ENCODE peak calls at places on chromosomes 16 and 17, in ten cellular contexts. S, D, W, G, Y, Z, I, X, U and C are unnamed samples.
A peak's percentile ranks its signal among the peaks of the same experiment; 100 is the strongest.

GRCh38 chr16:75506567-75506966 is 11.3 kb upstream of the CHST6 start:
- DNase-seq in X (no peak), Y (no peak), G (peak; percentile 92), U (peak; percentile 48), W (peak; percentile 45), I (no peak), Z (no peak), S (peak; percentile 79), D (peak; percentile 15), C (peak; percentile 96)

GRCh38 chr16:50309527-50310307 is 43.4 kb downstream of the ADCY7 start:
- DNase-seq in D (peak; percentile 65), X (peak; percentile 45), G (no peak), U (no peak), Y (no peak), W (no peak), I (no peak), S (peak; percentile 74), Z (no peak), C (peak; percentile 31)

GRCh38 chr16:53804467-53804866 is 100.5 kb downstream of the FTO start:
- DNase-seq in I (no peak), G (no peak), X (no peak), Z (no peak), U (no peak), Y (no peak), W (no peak), S (no peak), D (no peak), C (no peak)

GRCh38 chr17:80760501-80760900 is 215.9 kb downstream of the RPTOR start:
- DNase-seq in G (no peak), I (no peak), S (peak; percentile 63), X (no peak), D (no peak), Y (no peak), Z (no peak), U (peak; percentile 67), W (peak; percentile 42), C (peak; percentile 53)

GRCh38 chr17:35312790-35313711 is 60.4 kb downstream of the SLFN11 start:
- DNase-seq in G (peak; percentile 85), U (peak; percentile 22), Y (no peak), X (peak; percentile 68), S (no peak), I (peak; percentile 56), Z (peak; percentile 80), D (peak; percentile 74), W (peak; percentile 64), C (peak; percentile 77)

GRCh38 chr16:68265078-68265925 is 976 bp downstream of the SLC7A6 start:
- DNase-seq in G (peak; percentile 74), D (peak; percentile 81), I (no peak), Z (peak; percentile 55), S (no peak), U (peak; percentile 83), W (peak; percentile 42), Y (no peak), X (peak; percentile 85), C (peak; percentile 86)

GRCh38 chr17:2815781-2816185 is 19.5 kb downstream of the RAP1GAP2 start:
- DNase-seq in S (no peak), X (no peak), I (no peak), D (no peak), Y (no peak), U (no peak), G (no peak), W (peak; percentile 20), Z (no peak), C (no peak)

GRCh38 chr16:2774161-2774891 is 2.8 kb downstream of the ELOB start:
- DNase-seq in U (no peak), Z (no peak), S (no peak), D (no peak), Y (no peak), G (no peak), X (no peak), W (no peak), I (no peak), C (no peak)

GRCh38 chr16:66263973-66264310 is 102.5 kb upstream of the CDH5 start:
- DNase-seq in Y (no peak), X (no peak), U (no peak), G (no peak), Z (no peak), W (no peak), S (peak; percentile 54), D (no peak), I (no peak), C (no peak)

GRCh38 chr16:84143784-84144199 is 1.2 kb downstream of the HSDL1 start:
- DNase-seq in U (no peak), D (no peak), I (no peak), G (no peak), W (no peak), S (no peak), Z (no peak), X (no peak), Y (no peak), C (peak; percentile 25)

GRCh38 chr17:15744885-15745284 is 12.8 kb downstream of the TBC1D26 start:
- DNase-seq in W (no peak), Z (no peak), X (no peak), Y (no peak), D (no peak), S (no peak), I (no peak), U (no peak), G (no peak), C (no peak)

GRCh38 chr17:15742051-15742795 is 10.1 kb downstream of the TBC1D26 start:
- DNase-seq in G (no peak), S (no peak), Y (no peak), D (peak; percentile 63), Z (no peak), W (no peak), U (no peak), I (no peak), X (no peak), C (no peak)

GRCh38 chr17:15742921-15743320 is 10.8 kb downstream of the TBC1D26 start:
- DNase-seq in G (no peak), S (no peak), Y (no peak), Z (no peak), U (no peak), W (no peak), D (no peak), I (no peak), X (no peak), C (no peak)

GRCh38 chr17:15741624-15742023 is 9.5 kb downstream of the TBC1D26 start:
- DNase-seq in D (peak; percentile 52), I (no peak), W (no peak), Y (no peak), G (no peak), U (no peak), S (no peak), X (no peak), Z (no peak), C (no peak)

GRCh38 chr17:15744091-15744676 is 12.1 kb downstream of the TBC1D26 start:
- DNase-seq in G (no peak), Z (no peak), Y (no peak), D (no peak), W (no peak), I (no peak), X (no peak), U (no peak), S (no peak), C (no peak)
- TF ChIP-seq CTCF in G (no peak), Z (no peak), Y (no peak), D (no peak), W (no peak), I (no peak), X (no peak), U (no peak), S (no peak), C (no peak)

GRCh38 chr17:75513667-75514052 is 1.7 kb downstream of the CASKIN2 start:
- DNase-seq in I (no peak), W (no peak), G (no peak), X (peak; percentile 48), Z (no peak), Y (no peak), U (no peak), D (peak; percentile 75), S (no peak), C (no peak)
- H3K4me3 ChIP-seq in I (peak overlapping the region; percentile 75), W (no peak overlapping the region), G (peak overlapping the region; percentile 76), X (peak overlapping the region; percentile 95), Z (no peak overlapping the region), Y (peak overlapping the region; percentile 95), U (peak overlapping the region; percentile 89), D (peak overlapping the region; percentile 81), S (peak overlapping the region; percentile 78), C (peak overlapping the region; percentile 67)

DNA sequence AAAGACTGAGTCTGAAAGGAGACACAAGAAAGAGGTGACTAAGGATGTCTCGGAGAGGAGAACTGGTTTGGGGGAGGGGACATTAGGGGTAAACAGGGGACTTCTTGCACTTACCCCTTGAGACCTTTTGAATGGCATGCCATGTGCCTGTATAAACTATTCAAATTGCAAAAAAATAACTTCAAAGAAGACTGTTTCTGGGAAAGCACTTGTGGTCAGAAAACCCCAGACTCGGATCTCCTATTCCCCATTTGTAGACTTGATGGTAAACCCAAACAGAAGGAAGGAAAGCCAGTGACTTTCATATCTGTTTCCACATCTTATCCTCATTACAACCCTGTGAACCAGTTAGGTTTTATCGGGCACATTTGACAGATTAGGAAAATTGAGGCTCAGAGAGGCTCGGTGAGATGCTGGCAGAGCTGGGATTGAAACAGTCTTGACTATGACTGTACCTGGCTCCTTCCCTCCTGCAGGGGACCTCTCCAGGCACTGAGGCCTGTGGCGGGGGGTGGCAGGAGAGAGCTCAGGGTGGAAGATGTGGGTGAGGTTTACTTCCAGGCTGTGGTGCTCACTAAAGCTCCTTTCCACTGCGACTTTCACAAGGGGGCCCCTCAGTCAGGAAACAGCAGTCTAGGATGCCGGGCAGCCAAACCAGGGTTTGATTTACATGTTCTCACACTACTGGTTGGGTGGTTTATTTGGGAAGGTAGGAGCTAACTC is 30.5 kb upstream of the PLCG2 start:
- DNase-seq in X (no peak), W (no peak), I (no peak), Y (no peak), Z (no peak), S (no peak), U (no peak), D (no peak), G (no peak), C (no peak)
- TF ChIP-seq CTCF in X (no peak), W (no peak), I (no peak), Y (no peak), Z (no peak), S (no peak), U (no peak), D (no peak), G (no peak), C (no peak)

GRCh38 chr17:17768415-17769088 is 68.2 kb downstream of the SREBF1 start:
- DNase-seq in Z (no peak), D (peak; percentile 79), G (no peak), U (no peak), S (no peak), X (no peak), W (no peak), Y (no peak), I (no peak), C (no peak)

GRCh38 chr17:17765921-17766320 is 70.9 kb downstream of the SREBF1 start:
- DNase-seq in S (no peak), D (no peak), I (no peak), W (no peak), G (no peak), U (no peak), Y (no peak), X (no peak), Z (no peak), C (no peak)

GRCh38 chr17:17767096-17767470 is 69.7 kb downstream of the SREBF1 start:
- DNase-seq in Y (no peak), S (no peak), U (no peak), X (no peak), G (no peak), D (no peak), I (no peak), Z (no peak), W (no peak), C (no peak)

GRCh38 chr17:17766351-17767095 is 70.3 kb downstream of the SREBF1 start:
- DNase-seq in W (no peak), G (no peak), S (no peak), X (no peak), Z (no peak), U (no peak), I (no peak), Y (no peak), D (peak; percentile 72), C (no peak)

GRCh38 chr17:17767497-17768286 is 69.1 kb downstream of the SREBF1 start:
- DNase-seq in D (no peak), W (no peak), Y (no peak), S (no peak), G (no peak), U (no peak), X (no peak), Z (no peak), I (no peak), C (no peak)
- H3K4me3 ChIP-seq in D (no peak overlapping the region), W (no peak overlapping the region), Y (no peak overlapping the region), S (no peak overlapping the region), G (no peak overlapping the region), U (no peak overlapping the region), X (no peak overlapping the region), Z (no peak overlapping the region), I (no peak overlapping the region), C (no peak overlapping the region)